ENCODE peak calls at places on chromosomes 6 and 20, in four cellular contexts. Q, E, R and W are unnamed samples. For H3K36me3, the result is how much of the 10 kb centered on the place peaks cover.

GRCh38 chr20:10282930-10283556 is 64.4 kb downstream of the SNAP25 start:
- DNase-seq in Q (no peak), E (no peak), R (no peak), W (peak)

GRCh38 chr6:161838306-161839035 is 564.6 kb upstream of the AGPAT4 start:
- DNase-seq in Q (no peak), E (no peak), R (no peak), W (no peak)

GRCh38 chr20:20824924-20825584 is 112.6 kb upstream of the RALGAPA2 start:
- DNase-seq in Q (peak), E (peak), R (no peak), W (peak)

GRCh38 chr20:12699374-12700228 is 309.2 kb upstream of the SPTLC3 start:
- DNase-seq in Q (no peak), E (no peak), R (no peak), W (no peak)

GRCh38 chr6:111766524-111766857 is 106.8 kb downstream of the FYN start:
- DNase-seq in Q (no peak), E (no peak), R (no peak), W (no peak)

GRCh38 chr20:37650661-37651060 is 43.2 kb upstream of the CTNNBL1 start:
- DNase-seq in Q (no peak), E (no peak), R (no peak), W (no peak)

GRCh38 chr20:38127011-38127621 is 38.0 kb downstream of the TGM2 start:
- DNase-seq in Q (peak), E (peak), R (peak), W (peak)

GRCh38 chr6:105080279-105080678 is 99.5 kb downstream of the POPDC3 start:
- DNase-seq in Q (no peak), E (no peak), R (no peak), W (peak)

GRCh38 chr6:14399635-14400034 is 282.1 kb downstream of the CD83 start:
- DNase-seq in Q (no peak), E (no peak), R (no peak), W (no peak)

GRCh38 chr6:39268721-39269120 is 39.4 kb upstream of the KCNK5 start:
- DNase-seq in Q (no peak), E (no peak), R (no peak), W (no peak)

GRCh38 chr6:11202513-11203305 is 29.8 kb downstream of the NEDD9 start:
- DNase-seq in Q (no peak), E (no peak), R (no peak), W (no peak)

GRCh38 chr6:42260972-42261371 is 43.3 kb upstream of the MRPS10 start:
- DNase-seq in Q (peak), E (no peak), R (no peak), W (no peak)

GRCh38 chr6:158626360-158627167 is 18.0 kb downstream of the DYNLT1 start:
- DNase-seq in Q (no peak), E (no peak), R (no peak), W (no peak)

GRCh38 chr6:82589509-82590206 is 226.0 kb downstream of the TPBG start:
- DNase-seq in Q (no peak), E (no peak), R (no peak), W (peak)

GRCh38 chr6:27582928-27583725 is 110.2 kb upstream of the ZNF184 start:
- DNase-seq in Q (no peak), E (no peak), R (no peak), W (peak)

GRCh38 chr6:155219858-155220301 is 43.9 kb upstream of the CLDN20 start:
- DNase-seq in Q (no peak), E (no peak), R (peak), W (no peak)

GRCh38 chr20:41650221-41650948 is 32.2 kb upstream of the CHD6 start:
- DNase-seq in Q (no peak), E (no peak), R (no peak), W (peak)

GRCh38 chr6:89941031-89941775 is 46.9 kb downstream of the GJA10 start:
- DNase-seq in Q (no peak), E (no peak), R (no peak), W (no peak)

GRCh38 chr6:134272365-134272764 is 45.5 kb downstream of the SGK1 start:
- DNase-seq in Q (no peak), E (no peak), R (no peak), W (no peak)

GRCh38 chr20:39878321-39878720 is 810.7 kb downstream of the MAFB start:
- DNase-seq in Q (no peak), E (no peak), R (no peak), W (no peak)

GRCh38 chr6:11729083-11729482 is 49.5 kb downstream of the ADTRP start:
- DNase-seq in Q (no peak), E (no peak), R (no peak), W (no peak)

GRCh38 chr6:132506869-132507813 is 5.8 kb downstream of the STX7 start:
- DNase-seq in Q (no peak), E (no peak), R (no peak), W (peak)

GRCh38 chr6:16876201-16876600 is 114.9 kb upstream of the ATXN1 start:
- DNase-seq in Q (no peak), E (no peak), R (no peak), W (no peak)

GRCh38 chr20:59044295-59044694 is 1.7 kb upstream of the PRELID3B start:
- DNase-seq in Q (no peak), E (no peak), R (no peak), W (no peak)

GRCh38 chr6:77324851-77325250 is 138.4 kb downstream of the HTR1B start:
- DNase-seq in Q (no peak), E (no peak), R (no peak), W (no peak)

GRCh38 chr6:30547454-30547853 is 8.8 kb downstream of the GNL1 start:
- DNase-seq in Q (no peak), E (no peak), R (no peak), W (no peak)

GRCh38 chr6:161917645-161918044 is 643.8 kb upstream of the AGPAT4 start:
- DNase-seq in Q (no peak), E (no peak), R (no peak), W (no peak)

GRCh38 chr6:113137411-113137810 is 719.7 kb upstream of the MARCKS start:
- DNase-seq in Q (peak), E (peak), R (no peak), W (no peak)

GRCh38 chr6:38612386-38612965 is 27.3 kb downstream of the BTBD9 start:
- DNase-seq in Q (no peak), E (no peak), R (no peak), W (peak)

GRCh38 chr6:152634773-152635172 is 2.4 kb downstream of the SYNE1 start:
- DNase-seq in Q (no peak), E (peak), R (no peak), W (no peak)

GRCh38 chr6:125095501-125096301 is 57.9 kb upstream of the TPD52L1 start:
- DNase-seq in Q (no peak), E (no peak), R (no peak), W (peak)

GRCh38 chr6:56526860-56527544 is 115.7 kb downstream of the DST start:
- DNase-seq in Q (no peak), E (no peak), R (no peak), W (no peak)
- H3K36me3 ChIP-seq in Q (under half), E (under half), R (under half), W (under half)

GRCh38 chr20:56487216-56487615 is 18.8 kb downstream of the RTF2 start:
- DNase-seq in Q (no peak), E (no peak), R (no peak), W (no peak)
- H3K36me3 ChIP-seq in Q (under half), E (under half), R (under half), W (under half)

GRCh38 chr6:21538186-21538798 is 55.3 kb upstream of the SOX4 start:
- DNase-seq in Q (no peak), E (no peak), R (no peak), W (peak)
- H3K36me3 ChIP-seq in Q (under half), E (under half), R (under half), W (under half)

GRCh38 chr6:744954-745353 is 52.0 kb upstream of the EXOC2 start:
- DNase-seq in Q (no peak), E (no peak), R (no peak), W (no peak)
- H3K36me3 ChIP-seq in Q (under half), E (under half), R (under half), W (under half)

GRCh38 chr20:34099675-34100074 is 12.4 kb downstream of the EIF2S2 start:
- DNase-seq in Q (no peak), E (no peak), R (no peak), W (no peak)
- H3K36me3 ChIP-seq in Q (under half), E (under half), R (half or more), W (under half)

GRCh38 chr6:63306446-63306845 is 13.3 kb downstream of the LGSN start:
- DNase-seq in Q (no peak), E (no peak), R (no peak), W (no peak)

GRCh38 chr6:63307581-63308246 is 12.1 kb downstream of the LGSN start:
- DNase-seq in Q (no peak), E (no peak), R (no peak), W (peak)

GRCh38 chr6:63299667-63300066 is 20.1 kb downstream of the LGSN start:
- DNase-seq in Q (no peak), E (no peak), R (no peak), W (no peak)

DNA sequence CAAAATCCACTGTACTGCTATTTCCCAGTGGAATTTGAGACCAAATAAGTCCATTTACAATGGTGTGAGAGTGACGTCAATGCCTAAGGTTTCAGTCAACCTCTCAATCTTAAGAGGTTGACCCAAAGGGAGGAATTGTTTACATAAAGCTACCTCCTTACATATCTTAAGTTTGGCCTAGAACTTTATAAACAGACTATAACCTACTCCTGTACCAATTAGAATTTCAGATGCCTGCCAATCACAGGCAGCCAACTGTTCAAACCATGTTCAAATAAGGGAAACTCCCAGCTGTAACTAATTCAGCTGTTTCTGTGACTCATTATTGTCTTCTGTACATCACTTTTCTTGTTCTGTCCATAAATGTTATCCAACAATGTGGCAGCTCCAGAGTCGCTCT is 14.5 kb downstream of the LGSN start:
- DNase-seq in Q (no peak), E (no peak), R (no peak), W (peak)
- H3K36me3 ChIP-seq in Q (under half), E (under half), R (under half), W (under half)

DNA sequence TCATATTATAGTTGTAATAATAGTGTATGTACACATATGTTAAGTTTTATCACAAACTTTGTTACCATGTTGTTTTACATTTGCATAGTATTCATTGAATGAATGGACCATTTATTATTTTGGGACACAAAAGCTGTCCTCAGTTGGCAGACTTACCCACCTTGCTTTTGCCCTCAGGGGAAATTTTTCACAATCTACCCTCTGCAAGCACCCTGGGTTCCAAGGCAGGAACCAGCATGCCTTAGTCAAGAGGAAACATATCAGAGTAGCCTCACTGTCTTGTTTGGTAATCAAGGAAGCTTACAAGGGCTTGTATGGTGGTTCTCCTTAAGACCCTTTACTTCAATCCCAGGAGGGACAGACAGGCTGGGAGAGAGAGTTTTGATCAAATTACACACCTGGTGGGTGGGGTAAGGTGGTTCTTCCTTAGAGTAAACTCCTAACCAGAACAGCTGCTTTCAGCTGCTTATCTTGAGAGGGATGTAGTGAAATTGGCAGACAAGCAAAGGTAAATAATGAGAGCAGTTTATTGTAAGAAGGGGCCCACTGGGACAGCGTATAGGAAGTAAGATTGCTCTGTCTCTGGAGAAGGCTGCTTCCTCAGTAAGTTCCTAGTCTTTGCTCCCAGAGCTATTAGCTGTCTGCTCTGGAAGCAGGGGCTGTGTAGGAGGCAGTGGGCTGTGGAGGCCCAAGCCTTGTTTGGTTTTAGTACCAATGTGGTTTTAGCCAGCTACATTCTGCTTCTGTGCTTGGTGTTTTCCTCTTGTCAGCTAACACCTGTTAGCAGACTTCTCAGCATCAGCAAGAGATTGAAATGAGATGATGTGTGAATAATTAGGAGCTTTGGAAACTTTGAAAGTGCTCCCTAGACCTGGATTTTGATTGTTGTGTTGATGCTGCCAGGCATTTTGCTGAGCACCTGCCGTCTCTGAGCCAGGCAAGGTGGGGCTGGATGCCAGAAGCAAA is 31.1 kb downstream of the BRPF3 start:
- DNase-seq in Q (no peak), E (no peak), R (no peak), W (peak)
- H3K36me3 ChIP-seq in Q (under half), E (under half), R (under half), W (under half)

DNA sequence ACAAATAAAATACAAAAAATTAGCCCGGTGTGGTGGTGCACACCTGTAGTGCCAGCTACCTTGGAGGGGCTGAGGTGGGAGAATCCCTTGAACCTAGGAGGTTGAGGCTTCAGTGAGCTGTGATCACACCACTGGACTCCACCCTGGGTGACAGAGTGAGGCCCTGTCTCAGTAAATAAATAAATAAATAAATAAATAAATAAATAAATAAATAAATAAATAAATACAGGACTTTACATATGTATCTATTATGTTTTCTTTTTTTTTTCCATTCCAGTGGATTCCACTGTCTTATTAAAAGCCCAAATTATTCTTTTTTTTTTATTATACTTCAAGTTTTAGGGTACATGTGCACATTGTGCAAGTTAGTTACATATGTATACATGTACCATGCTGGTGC is 41.1 kb upstream of the ENPP5 start:
- DNase-seq in Q (no peak), E (no peak), R (no peak), W (no peak)
- H3K36me3 ChIP-seq in Q (under half), E (under half), R (under half), W (under half)